ENCODE peak calls at places on chromosomes 2 and 18, in five cellular contexts. V is foreskin melanocyte; Y is effector CD4-positive, alpha-beta T cell; G is cardiac muscle cell; A is iPS DF 19.7. X is an unnamed sample.

GRCh38 chr2:230874456-230874855 is 9.7 kb downstream of the ITM2C start:
- DNase-seq in Y (no peak), G (no peak), V (no peak), A (no peak), X (peak)

GRCh38 chr2:127105656-127106456 is 1.1 kb downstream of the BIN1 start:
- DNase-seq in Y (no peak), V (peak), G (peak), A (no peak), X (no peak)

GRCh38 chr2:96251721-96252292 is 14.0 kb downstream of the TMEM127 start:
- DNase-seq in V (peak), A (no peak), Y (no peak), G (peak), X (no peak)

GRCh38 chr2:128622916-128623620 is 304.4 kb upstream of the HS6ST1 start:
- DNase-seq in G (no peak), V (no peak), Y (no peak), A (no peak), X (no peak)

GRCh38 chr2:96868555-96869280 is 1.2 kb downstream of the SEMA4C start:
- DNase-seq in A (no peak), V (peak), Y (peak), G (peak), X (peak)

GRCh38 chr2:165725421-165725820 is 68.6 kb downstream of the GALNT3 start:
- DNase-seq in G (peak), A (no peak), V (no peak), Y (no peak), X (no peak)

GRCh38 chr2:217853301-217853881 is 149.4 kb downstream of the TNS1 start:
- DNase-seq in V (peak), A (no peak), Y (no peak), G (peak), X (no peak)

GRCh38 chr18:80232710-80233109 is 14.6 kb downstream of the PARD6G start:
- DNase-seq in Y (no peak), A (no peak), V (no peak), G (no peak), X (no peak)

GRCh38 chr2:1618191-1618961 is 125.9 kb downstream of the PXDN start:
- DNase-seq in Y (no peak), A (no peak), V (no peak), G (no peak), X (no peak)

GRCh38 chr2:224060783-224061482 is 21.8 kb upstream of the SERPINE2 start:
- DNase-seq in A (no peak), G (no peak), V (no peak), Y (no peak), X (no peak)

GRCh38 chr2:71945133-71945959 is 202.3 kb downstream of the CYP26B1 start:
- DNase-seq in A (no peak), Y (no peak), G (no peak), V (no peak), X (peak)

GRCh38 chr2:147937744-147938349 is 82.7 kb downstream of the ORC4 start:
- DNase-seq in V (no peak), G (peak), Y (no peak), A (no peak), X (peak)

GRCh38 chr2:222862068-222862914 is 1.5 kb downstream of the ACSL3 start:
- DNase-seq in Y (no peak), A (no peak), G (peak), V (no peak), X (peak)

GRCh38 chr2:137829251-137829650 is 135.0 kb upstream of the HNMT start:
- DNase-seq in G (no peak), V (no peak), Y (no peak), A (no peak), X (no peak)

GRCh38 chr18:24118750-24119577 is 19.9 kb upstream of the CABYR start:
- DNase-seq in Y (peak), A (no peak), G (peak), V (peak), X (peak)

GRCh38 chr2:18814387-18814786 is 225.0 kb upstream of the NT5C1B start:
- DNase-seq in G (peak), A (no peak), V (no peak), Y (no peak), X (no peak)

GRCh38 chr18:45962461-45962860 is 4.7 kb downstream of the EPG5 start:
- DNase-seq in Y (peak), G (peak), A (no peak), V (peak), X (no peak)

GRCh38 chr2:21230140-21230539 is 106.4 kb downstream of the TDRD15 start:
- DNase-seq in V (no peak), G (no peak), A (no peak), Y (no peak), X (no peak)

GRCh38 chr18:61606068-61606660 is 272.9 kb downstream of the CDH20 start:
- DNase-seq in G (peak), V (peak), A (peak), Y (no peak), X (no peak)

GRCh38 chr18:3721771-3722661 is 272.0 kb downstream of the TGIF1 start:
- DNase-seq in G (no peak), V (no peak), Y (no peak), A (no peak), X (no peak)

GRCh38 chr2:212794471-212794870 is 255.9 kb upstream of the ERBB4 start:
- DNase-seq in Y (no peak), A (no peak), G (no peak), V (peak), X (peak)

GRCh38 chr2:162092008-162092390 is 18.0 kb upstream of the DPP4 start:
- DNase-seq in Y (no peak), A (no peak), G (peak), V (no peak), X (no peak)

GRCh38 chr2:171128461-171128860 is 32.2 kb downstream of the TLK1 start:
- DNase-seq in A (no peak), V (no peak), Y (no peak), G (no peak), X (no peak)

GRCh38 chr2:196534533-196534932 is 105.0 kb upstream of the CCDC150 start:
- DNase-seq in G (no peak), Y (no peak), A (no peak), V (no peak), X (no peak)

GRCh38 chr18:67104700-67105284 is 411.7 kb downstream of the DSEL start:
- DNase-seq in V (peak), Y (no peak), G (peak), A (no peak), X (peak)

GRCh38 chr2:100752628-100753333 is 67.2 kb upstream of the NPAS2 start:
- DNase-seq in G (peak), Y (no peak), V (peak), A (no peak), X (no peak)

GRCh38 chr2:88765154-88765948 is 73.9 kb downstream of the RPIA start:
- DNase-seq in A (no peak), G (peak), Y (no peak), V (peak), X (peak)

GRCh38 chr2:231184319-231184718 is 14.1 kb upstream of the ARMC9 start:
- DNase-seq in Y (no peak), G (no peak), A (no peak), V (no peak), X (no peak)

GRCh38 chr2:21819475-21819874 is 695.7 kb downstream of the TDRD15 start:
- DNase-seq in A (no peak), G (peak), Y (no peak), V (peak), X (no peak)

GRCh38 chr2:184730288-184730687 is 132.0 kb downstream of the ZNF804A start:
- DNase-seq in V (no peak), A (no peak), Y (no peak), G (no peak), X (no peak)

GRCh38 chr2:182586426-182586825 is 129.6 kb upstream of the DNAJC10 start:
- DNase-seq in Y (no peak), A (no peak), G (no peak), V (no peak), X (no peak)

X was measured in D341Med.